ENCODE peak calls at places on chromosomes 6 and 20, in seven cellular contexts. P is AG04450; G is central memory CD4-positive, alpha-beta T cell; B is NCI-H1436; S is CD4-positive, alpha-beta memory T cell; D is nephron progenitor cell; M is activated CD4-positive, alpha-beta T cell treated with anti-CD3 and anti-CD28 coated beads, Interleukin-2, amount 50 U/mL, for 1 hour. H is an unnamed sample.

GRCh38 chr6:169292340-169293124 is 38.9 kb upstream of the THBS2 start:
- DNase-seq in P (peak; percentile 89), G (no peak), B (no peak), S (no peak), D (no peak), M (no peak), H (no peak)

GRCh38 chr6:153301602-153302001 is 170.5 kb upstream of the RGS17 start:
- DNase-seq in P (no peak), G (no peak), B (no peak), S (no peak), D (peak; percentile 7), M (no peak), H (no peak)

GRCh38 chr6:43257746-43258145 is 14.5 kb downstream of the TTBK1 start:
- DNase-seq in P (no peak), G (no peak), B (no peak), S (no peak), D (no peak), M (no peak), H (no peak)

GRCh38 chr6:150332939-150333591 is 35.7 kb upstream of the IYD start:
- DNase-seq in P (no peak), G (no peak), B (no peak), S (no peak), D (no peak), M (no peak), H (no peak)

GRCh38 chr6:152952866-152953509 is 29.9 kb downstream of the FBXO5 start:
- DNase-seq in P (no peak), G (no peak), B (peak; percentile 27), S (no peak), D (no peak), M (no peak), H (no peak)

GRCh38 chr20:62828051-62828450 is 11.2 kb downstream of the COL9A3 start:
- DNase-seq in P (no peak), G (no peak), B (no peak), S (no peak), D (no peak), M (no peak), H (no peak)

GRCh38 chr6:56399250-56399671 is 151.9 kb upstream of the COL21A1 start:
- DNase-seq in P (no peak), G (no peak), B (no peak), S (no peak), D (no peak), M (no peak), H (no peak)

GRCh38 chr6:147127587-147127986 is 76.6 kb upstream of the STXBP5 start:
- DNase-seq in P (no peak), G (no peak), B (no peak), S (no peak), D (no peak), M (no peak), H (no peak)

GRCh38 chr6:166221636-166222035 is 54.0 kb upstream of the TBXT start:
- DNase-seq in P (no peak), G (no peak), B (no peak), S (no peak), D (no peak), M (no peak), H (no peak)

GRCh38 chr6:110352603-110353303 is 5.4 kb downstream of the METTL24 start:
- DNase-seq in P (no peak), G (no peak), B (no peak), S (no peak), D (no peak), M (no peak), H (no peak)

GRCh38 chr20:35269055-35269781 is 8.7 kb downstream of the MMP24OS start:
- DNase-seq in P (no peak), G (peak; percentile 25), B (peak; percentile 29), S (peak; percentile 28), D (peak; percentile 83), M (peak; percentile 45), H (peak; percentile 58)

GRCh38 chr20:48776306-48776705 is 51.5 kb downstream of the PREX1 start:
- DNase-seq in P (no peak), G (no peak), B (no peak), S (no peak), D (no peak), M (no peak), H (no peak)

GRCh38 chr6:3905853-3906190 is 56.6 kb downstream of the FAM50B start:
- DNase-seq in P (no peak), G (no peak), B (no peak), S (no peak), D (no peak), M (no peak), H (no peak)

GRCh38 chr6:22041797-22042489 is 254.9 kb downstream of the PRL start:
- DNase-seq in P (peak; percentile 15), G (no peak), B (no peak), S (no peak), D (no peak), M (no peak), H (no peak)

GRCh38 chr6:135334169-135334568 is 153.1 kb downstream of the MYB start:
- DNase-seq in P (no peak), G (no peak), B (no peak), S (no peak), D (no peak), M (no peak), H (no peak)

GRCh38 chr6:130447374-130447773 is 81.6 kb downstream of the TMEM200A start:
- DNase-seq in P (no peak), G (no peak), B (no peak), S (no peak), D (no peak), M (no peak), H (no peak)

GRCh38 chr6:13302751-13303667 is 25.3 kb downstream of the TBC1D7 start:
- DNase-seq in P (peak; percentile 85), G (peak; percentile 54), B (no peak), S (peak; percentile 22), D (no peak), M (no peak), H (no peak)

GRCh38 chr20:48658198-48658476 is 169.7 kb downstream of the PREX1 start:
- DNase-seq in P (no peak), G (no peak), B (no peak), S (no peak), D (no peak), M (no peak), H (no peak)

GRCh38 chr6:143431226-143431625 is 19.3 kb downstream of the ADAT2 start:
- DNase-seq in P (no peak), G (no peak), B (no peak), S (no peak), D (no peak), M (no peak), H (no peak)

H was measured in activated T-cell treated with anti-CD3 and anti-CD28 coated beads, Interleukin-2, amount 50 U/mL, for 1 hour.